ENCODE peak calls at places on chromosomes 2 and 18, in nine cellular contexts. One of them, this sample, is unnamed.

GRCh38 chr2:195695002-195695631 is 38.1 kb downstream of the SLC39A10 start:
- DNase-seq in GM23338: peak
- DNase-seq in IMR-90: no peak
- DNase-seq in transverse colon: no peak
- DNase-seq in testis: no peak
- DNase-seq in A549: no peak
- DNase-seq in HT-29: no peak
- DNase-seq in WTC11: peak
- DNase-seq in sigmoid colon: no peak
- DNase-seq in this sample: no peak

GRCh38 chr18:72652990-72653593 is 109.0 kb upstream of the CBLN2 start:
- DNase-seq in GM23338: peak
- DNase-seq in IMR-90: no peak
- DNase-seq in transverse colon: peak
- DNase-seq in testis: peak
- DNase-seq in A549: peak
- DNase-seq in HT-29: peak
- DNase-seq in WTC11: peak
- DNase-seq in sigmoid colon: no peak
- DNase-seq in this sample: no peak

GRCh38 chr2:216698895-216699294 is 3.5 kb upstream of the IGFBP5 start:
- DNase-seq in GM23338: peak
- DNase-seq in IMR-90: peak
- DNase-seq in transverse colon: no peak
- DNase-seq in testis: peak
- DNase-seq in A549: peak
- DNase-seq in HT-29: peak
- DNase-seq in WTC11: no peak
- DNase-seq in sigmoid colon: peak
- DNase-seq in this sample: no peak

GRCh38 chr2:38549066-38549465 is 53.7 kb downstream of the HNRNPLL start:
- DNase-seq in GM23338: no peak
- DNase-seq in IMR-90: no peak
- DNase-seq in transverse colon: no peak
- DNase-seq in testis: no peak
- DNase-seq in A549: no peak
- DNase-seq in HT-29: no peak
- DNase-seq in WTC11: no peak
- DNase-seq in sigmoid colon: no peak
- DNase-seq in this sample: no peak

GRCh38 chr2:30492619-30493018 is 45.6 kb downstream of the LCLAT1 start:
- DNase-seq in GM23338: no peak
- DNase-seq in IMR-90: peak
- DNase-seq in transverse colon: no peak
- DNase-seq in testis: no peak
- DNase-seq in A549: no peak
- DNase-seq in HT-29: no peak
- DNase-seq in WTC11: no peak
- DNase-seq in sigmoid colon: no peak
- DNase-seq in this sample: no peak

GRCh38 chr2:240881913-240882312 is 13.3 kb downstream of the AGXT start:
- DNase-seq in GM23338: no peak
- DNase-seq in IMR-90: no peak
- DNase-seq in transverse colon: no peak
- DNase-seq in testis: no peak
- DNase-seq in A549: no peak
- DNase-seq in HT-29: no peak
- DNase-seq in WTC11: no peak
- DNase-seq in sigmoid colon: no peak
- DNase-seq in this sample: no peak

GRCh38 chr2:159614534-159615186 is 1.7 kb downstream of the BAZ2B start:
- DNase-seq in GM23338: no peak
- DNase-seq in IMR-90: peak
- DNase-seq in transverse colon: no peak
- DNase-seq in testis: no peak
- DNase-seq in A549: no peak
- DNase-seq in HT-29: no peak
- DNase-seq in WTC11: no peak
- DNase-seq in sigmoid colon: no peak
- DNase-seq in this sample: no peak

GRCh38 chr18:11570770-11571169 is 38.6 kb upstream of the SLC35G4 start:
- DNase-seq in GM23338: peak
- DNase-seq in IMR-90: peak
- DNase-seq in transverse colon: no peak
- DNase-seq in testis: no peak
- DNase-seq in A549: no peak
- DNase-seq in HT-29: peak
- DNase-seq in WTC11: no peak
- DNase-seq in sigmoid colon: no peak
- DNase-seq in this sample: peak

GRCh38 chr2:7467782-7468447 is 550.7 kb downstream of the RNF144A start:
- DNase-seq in GM23338: no peak
- DNase-seq in IMR-90: no peak
- DNase-seq in transverse colon: no peak
- DNase-seq in testis: no peak
- DNase-seq in A549: no peak
- DNase-seq in HT-29: no peak
- DNase-seq in WTC11: no peak
- DNase-seq in sigmoid colon: no peak
- DNase-seq in this sample: no peak

GRCh38 chr2:73006969-73007710 is 64.4 kb downstream of the SFXN5 start:
- DNase-seq in GM23338: no peak
- DNase-seq in IMR-90: peak
- DNase-seq in transverse colon: no peak
- DNase-seq in testis: no peak
- DNase-seq in A549: no peak
- DNase-seq in HT-29: no peak
- DNase-seq in WTC11: no peak
- DNase-seq in sigmoid colon: no peak
- DNase-seq in this sample: no peak

GRCh38 chr18:9095297-9096012 is 7.0 kb upstream of the NDUFV2 start:
- DNase-seq in GM23338: no peak
- DNase-seq in IMR-90: peak
- DNase-seq in transverse colon: peak
- DNase-seq in testis: no peak
- DNase-seq in A549: no peak
- DNase-seq in HT-29: no peak
- DNase-seq in WTC11: no peak
- DNase-seq in sigmoid colon: peak
- DNase-seq in this sample: no peak

GRCh38 chr2:206064077-206064476 is 21.9 kb downstream of the INO80D start:
- DNase-seq in GM23338: no peak
- DNase-seq in IMR-90: no peak
- DNase-seq in transverse colon: no peak
- DNase-seq in testis: no peak
- DNase-seq in A549: no peak
- DNase-seq in HT-29: no peak
- DNase-seq in WTC11: no peak
- DNase-seq in sigmoid colon: no peak
- DNase-seq in this sample: no peak

GRCh38 chr2:159797468-159798375 is at the start of gene CD302:
- DNase-seq in GM23338: peak
- DNase-seq in IMR-90: peak
- DNase-seq in transverse colon: peak
- DNase-seq in testis: peak
- DNase-seq in A549: peak
- DNase-seq in HT-29: no peak
- DNase-seq in WTC11: peak
- DNase-seq in sigmoid colon: peak
- DNase-seq in this sample: peak

GRCh38 chr18:70169747-70170146 is 35.7 kb downstream of the RTTN start:
- DNase-seq in GM23338: no peak
- DNase-seq in IMR-90: no peak
- DNase-seq in transverse colon: no peak
- DNase-seq in testis: no peak
- DNase-seq in A549: peak
- DNase-seq in HT-29: no peak
- DNase-seq in WTC11: no peak
- DNase-seq in sigmoid colon: no peak
- DNase-seq in this sample: no peak

GRCh38 chr2:105888625-105889024 is 143.9 kb downstream of the NCK2 start:
- DNase-seq in GM23338: peak
- DNase-seq in IMR-90: no peak
- DNase-seq in transverse colon: no peak
- DNase-seq in testis: no peak
- DNase-seq in A549: no peak
- DNase-seq in HT-29: peak
- DNase-seq in WTC11: no peak
- DNase-seq in sigmoid colon: no peak
- DNase-seq in this sample: no peak

GRCh38 chr2:72026819-72027425 is 120.7 kb downstream of the CYP26B1 start:
- DNase-seq in GM23338: no peak
- DNase-seq in IMR-90: no peak
- DNase-seq in transverse colon: no peak
- DNase-seq in testis: no peak
- DNase-seq in A549: no peak
- DNase-seq in HT-29: no peak
- DNase-seq in WTC11: no peak
- DNase-seq in sigmoid colon: no peak
- DNase-seq in this sample: no peak

GRCh38 chr2:165454905-165455304 is 14.6 kb upstream of the CSRNP3 start:
- DNase-seq in GM23338: no peak
- DNase-seq in IMR-90: no peak
- DNase-seq in transverse colon: no peak
- DNase-seq in testis: no peak
- DNase-seq in A549: no peak
- DNase-seq in HT-29: no peak
- DNase-seq in WTC11: no peak
- DNase-seq in sigmoid colon: no peak
- DNase-seq in this sample: no peak

GRCh38 chr2:46097714-46098480 is 199.3 kb upstream of the EPAS1 start:
- DNase-seq in GM23338: no peak
- DNase-seq in IMR-90: peak
- DNase-seq in transverse colon: peak
- DNase-seq in testis: peak
- DNase-seq in A549: peak
- DNase-seq in HT-29: peak
- DNase-seq in WTC11: no peak
- DNase-seq in sigmoid colon: peak
- DNase-seq in this sample: peak

GRCh38 chr2:119011910-119012209 is 69.9 kb downstream of the MARCO start:
- DNase-seq in GM23338: no peak
- DNase-seq in IMR-90: no peak
- DNase-seq in transverse colon: no peak
- DNase-seq in testis: no peak
- DNase-seq in A549: no peak
- DNase-seq in HT-29: no peak
- DNase-seq in WTC11: no peak
- DNase-seq in sigmoid colon: no peak
- DNase-seq in this sample: no peak

GRCh38 chr2:3613524-3613905 is 18.6 kb downstream of the COLEC11 start:
- DNase-seq in GM23338: no peak
- DNase-seq in IMR-90: no peak
- DNase-seq in transverse colon: no peak
- DNase-seq in testis: no peak
- DNase-seq in A549: no peak
- DNase-seq in HT-29: no peak
- DNase-seq in WTC11: no peak
- DNase-seq in sigmoid colon: peak
- DNase-seq in this sample: no peak

GRCh38 chr2:149076863-149077412 is 38.4 kb downstream of the LYPD6B start:
- DNase-seq in GM23338: peak
- DNase-seq in IMR-90: no peak
- DNase-seq in transverse colon: no peak
- DNase-seq in testis: no peak
- DNase-seq in A549: no peak
- DNase-seq in HT-29: no peak
- DNase-seq in WTC11: peak
- DNase-seq in sigmoid colon: no peak
- DNase-seq in this sample: no peak

GRCh38 chr18:5879479-5879882 is 15.8 kb downstream of the TMEM200C start:
- DNase-seq in GM23338: peak
- DNase-seq in IMR-90: peak
- DNase-seq in transverse colon: no peak
- DNase-seq in testis: no peak
- DNase-seq in A549: no peak
- DNase-seq in HT-29: peak
- DNase-seq in WTC11: no peak
- DNase-seq in sigmoid colon: no peak
- DNase-seq in this sample: peak

GRCh38 chr2:170038734-170039133 is 139.2 kb upstream of the MYO3B start:
- DNase-seq in GM23338: no peak
- DNase-seq in IMR-90: no peak
- DNase-seq in transverse colon: no peak
- DNase-seq in testis: no peak
- DNase-seq in A549: no peak
- DNase-seq in HT-29: no peak
- DNase-seq in WTC11: no peak
- DNase-seq in sigmoid colon: no peak
- DNase-seq in this sample: no peak

GRCh38 chr2:178105566-178105965 is 6.7 kb upstream of the RBM45 start:
- DNase-seq in GM23338: no peak
- DNase-seq in IMR-90: no peak
- DNase-seq in transverse colon: peak
- DNase-seq in testis: no peak
- DNase-seq in A549: no peak
- DNase-seq in HT-29: no peak
- DNase-seq in WTC11: no peak
- DNase-seq in sigmoid colon: no peak
- DNase-seq in this sample: no peak

GRCh38 chr2:223537669-223538601 is 64.2 kb downstream of the SCG2 start:
- DNase-seq in GM23338: no peak
- DNase-seq in IMR-90: peak
- DNase-seq in transverse colon: no peak
- DNase-seq in testis: no peak
- DNase-seq in A549: no peak
- DNase-seq in HT-29: no peak
- DNase-seq in WTC11: no peak
- DNase-seq in sigmoid colon: no peak
- DNase-seq in this sample: no peak

GRCh38 chr18:68940039-68940438 is 142.2 kb downstream of the CCDC102B start:
- DNase-seq in GM23338: no peak
- DNase-seq in IMR-90: no peak
- DNase-seq in transverse colon: no peak
- DNase-seq in testis: no peak
- DNase-seq in A549: no peak
- DNase-seq in HT-29: no peak
- DNase-seq in WTC11: no peak
- DNase-seq in sigmoid colon: no peak
- DNase-seq in this sample: no peak

GRCh38 chr2:234985608-234986115 is 33.8 kb downstream of the SH3BP4 start:
- DNase-seq in GM23338: no peak
- DNase-seq in IMR-90: no peak
- DNase-seq in transverse colon: no peak
- DNase-seq in testis: no peak
- DNase-seq in A549: no peak
- DNase-seq in HT-29: no peak
- DNase-seq in WTC11: no peak
- DNase-seq in sigmoid colon: no peak
- DNase-seq in this sample: no peak

GRCh38 chr2:7169631-7170030 is 252.4 kb downstream of the RNF144A start:
- DNase-seq in GM23338: no peak
- DNase-seq in IMR-90: no peak
- DNase-seq in transverse colon: no peak
- DNase-seq in testis: no peak
- DNase-seq in A549: no peak
- DNase-seq in HT-29: no peak
- DNase-seq in WTC11: no peak
- DNase-seq in sigmoid colon: no peak
- DNase-seq in this sample: no peak

GRCh38 chr2:11617527-11617926 is 52.5 kb downstream of the NTSR2 start:
- DNase-seq in GM23338: no peak
- DNase-seq in IMR-90: no peak
- DNase-seq in transverse colon: no peak
- DNase-seq in testis: no peak
- DNase-seq in A549: no peak
- DNase-seq in HT-29: no peak
- DNase-seq in WTC11: no peak
- DNase-seq in sigmoid colon: no peak
- DNase-seq in this sample: no peak

GRCh38 chr2:161068670-161069069 is 91.6 kb upstream of the TANK start:
- DNase-seq in GM23338: no peak
- DNase-seq in IMR-90: peak
- DNase-seq in transverse colon: no peak
- DNase-seq in testis: no peak
- DNase-seq in A549: no peak
- DNase-seq in HT-29: no peak
- DNase-seq in WTC11: no peak
- DNase-seq in sigmoid colon: no peak
- DNase-seq in this sample: no peak

GRCh38 chr2:159265171-159265576 is 21.3 kb downstream of the WDSUB1 start:
- DNase-seq in GM23338: peak
- DNase-seq in IMR-90: peak
- DNase-seq in transverse colon: no peak
- DNase-seq in testis: no peak
- DNase-seq in A549: no peak
- DNase-seq in HT-29: no peak
- DNase-seq in WTC11: no peak
- DNase-seq in sigmoid colon: no peak
- DNase-seq in this sample: no peak

This sample was measured in stromal cell of bone marrow.